ENCODE peak calls at places on chromosomes 5 and 9, in four cellular contexts. A is ovary, C is HCT116, G is spleen. M is an unnamed sample.

GRCh38 chr5:173188280-173188679 is 43.9 kb downstream of the BNIP1 start:
- DNase-seq in C (no peak), G (no peak), A (no peak), M (no peak)

GRCh38 chr5:116521173-116521872 is 53.3 kb downstream of the SEMA6A start:
- DNase-seq in C (no peak), G (no peak), A (no peak), M (no peak)

GRCh38 chr9:74281674-74282073 is 215.5 kb upstream of the RORB start:
- DNase-seq in A (no peak), C (no peak), G (no peak), M (no peak)

GRCh38 chr5:150506571-150507282 is 1.2 kb upstream of the NDST1 start:
- DNase-seq in G (no peak), A (no peak), C (no peak), M (no peak)

GRCh38 chr9:81112638-81113037 is 576.7 kb downstream of the TLE1 start:
- DNase-seq in C (no peak), A (no peak), G (no peak), M (no peak)

GRCh38 chr5:179165421-179166170 is 105.4 kb downstream of the ZNF354C start:
- DNase-seq in A (no peak), C (no peak), G (peak; percentile 57), M (no peak)

GRCh38 chr5:135372654-135373381 is 26.2 kb downstream of the MACROH2A1 start:
- DNase-seq in C (no peak), A (no peak), G (peak; percentile 42), M (no peak)

GRCh38 chr9:112002131-112002846 is 105.7 kb downstream of the UGCG start:
- DNase-seq in A (no peak), C (no peak), G (no peak), M (no peak)

GRCh38 chr9:104831681-104832080 is 67.8 kb downstream of the NIPSNAP3B start:
- DNase-seq in G (no peak), C (no peak), A (no peak), M (peak; percentile 87)

GRCh38 chr5:16897284-16897704 is 38.8 kb downstream of the MYO10 start:
- DNase-seq in C (no peak), A (no peak), G (no peak), M (peak; percentile 70)

GRCh38 chr9:120778758-120779157 is 14.5 kb downstream of the FBXW2 start:
- DNase-seq in A (no peak), C (no peak), G (no peak), M (no peak)

GRCh38 chr5:141881886-141882285 is 3.7 kb upstream of the PCDH1 start:
- DNase-seq in C (no peak), A (no peak), G (no peak), M (no peak)

DNA sequence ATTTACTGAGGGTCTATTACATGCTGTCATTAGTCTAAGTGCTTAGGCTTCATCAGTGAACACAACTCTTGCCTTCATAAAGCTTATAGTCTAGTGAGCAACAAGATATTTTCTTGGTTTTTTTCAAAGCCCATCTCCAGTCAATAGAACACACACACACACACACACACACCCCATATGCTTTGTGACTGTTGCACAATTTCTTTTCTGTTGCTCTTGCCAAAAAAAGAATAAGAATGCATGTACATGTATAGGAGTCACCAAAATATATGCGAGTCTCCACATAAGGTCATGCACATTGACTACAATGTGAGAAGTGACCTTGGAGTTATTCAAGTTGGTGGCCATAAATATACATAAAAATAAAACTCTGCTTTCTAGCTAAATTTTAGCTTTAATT is 351.5 kb upstream of the TLE4 start:
- DNase-seq in G (no peak), A (no peak), C (no peak), M (no peak)
- H3K27ac ChIP-seq in G (no peak overlapping the region), A (no peak overlapping the region), C (no peak overlapping the region), M (peak overlapping the region; percentile 78)

GRCh38 chr9:114806571-114806970 is 732 bp upstream of the TNFSF15 start:
- DNase-seq in G (no peak), C (no peak), A (no peak), M (no peak)

GRCh38 chr9:114803459-114803858 is 2.4 kb downstream of the TNFSF15 start:
- DNase-seq in C (no peak), G (no peak), A (no peak), M (no peak)

GRCh38 chr9:114803886-114804285 is 2.0 kb downstream of the TNFSF15 start:
- DNase-seq in G (no peak), C (no peak), A (no peak), M (peak; percentile 6)

GRCh38 chr9:114804504-114804903 is 1.3 kb downstream of the TNFSF15 start:
- DNase-seq in C (peak; percentile 10), G (no peak), A (no peak), M (peak; percentile 90)

DNA sequence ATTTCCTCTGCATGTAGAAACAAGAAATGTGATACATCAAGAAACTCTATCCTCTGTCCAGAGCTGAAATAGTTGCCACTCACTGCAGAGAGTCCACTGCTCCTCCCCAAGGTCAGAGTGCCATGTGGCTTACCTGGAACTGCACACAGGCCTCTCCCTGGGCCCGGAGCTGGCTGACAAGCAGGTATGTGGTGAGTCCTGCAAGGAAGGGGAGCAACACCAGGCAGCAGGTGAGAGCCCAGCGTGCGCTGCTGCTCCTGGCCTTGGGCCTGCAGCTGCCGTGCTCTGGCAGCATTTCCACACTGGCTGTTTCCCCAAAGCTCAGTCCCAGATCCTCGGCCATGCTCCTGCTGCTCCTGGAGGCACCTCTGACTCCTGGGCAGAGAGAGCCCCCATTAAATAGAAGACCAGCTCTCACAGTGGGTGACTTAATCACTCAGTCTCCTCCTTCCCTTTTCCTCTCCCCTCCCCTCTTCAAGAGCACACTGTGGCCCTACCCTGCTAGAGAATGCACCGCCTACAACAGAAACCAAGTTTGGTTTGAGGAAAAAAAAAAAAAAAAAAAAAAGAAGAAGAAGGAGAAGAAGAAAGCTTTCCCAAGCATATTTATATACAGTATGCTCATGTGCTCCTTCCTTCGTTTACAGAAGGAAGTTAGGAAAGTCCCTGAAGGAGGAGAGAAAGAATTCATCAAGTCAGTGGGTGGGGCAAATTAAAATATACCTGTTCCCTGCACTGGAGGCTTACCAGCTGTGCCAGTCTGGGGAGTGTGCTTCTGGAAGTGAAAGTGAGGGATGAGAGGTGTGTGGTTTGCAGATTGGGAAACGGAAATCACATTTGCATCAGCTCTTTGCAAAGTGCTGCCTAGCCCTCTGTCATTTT is at the start of gene TNFSF15:
- DNase-seq in A (no peak), C (no peak), G (peak; percentile 77), M (peak; percentile 14)
- H3K4me3 ChIP-seq in A (no peak within 1 kb of the TSS), C (no peak within 1 kb of the TSS), G (peak within 1 kb of the TSS; percentile 45), M (no peak within 1 kb of the TSS)

DNA sequence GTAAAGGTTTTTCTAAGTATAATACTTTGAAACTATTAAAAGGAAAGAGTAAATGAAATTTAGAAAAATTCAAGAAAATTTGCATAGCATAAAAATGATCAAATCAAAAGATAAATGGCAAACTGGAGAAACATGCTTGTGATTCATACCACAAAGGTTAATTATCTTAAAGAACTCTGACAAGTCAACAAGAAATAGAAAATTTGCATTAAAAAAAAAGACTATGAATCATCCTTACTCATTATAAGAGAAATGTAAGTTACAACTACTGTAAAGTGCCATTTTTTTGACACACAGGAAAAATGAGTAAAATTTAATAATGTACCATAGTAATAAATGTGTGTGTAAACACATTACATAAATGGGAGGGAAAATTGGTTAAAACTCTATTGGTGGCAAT is 624.4 kb upstream of the C9orf72 start:
- DNase-seq in C (no peak), A (no peak), G (no peak), M (no peak)
- TF ChIP-seq CTCF in C (no peak), A (no peak), G (no peak), M (no peak)

GRCh38 chr5:119323630-119324000 is 32.2 kb upstream of the TNFAIP8 start:
- DNase-seq in A (no peak), C (no peak), G (no peak), M (no peak)

GRCh38 chr5:119322312-119322947 is 33.4 kb upstream of the TNFAIP8 start:
- DNase-seq in G (no peak), A (no peak), C (no peak), M (no peak)

GRCh38 chr5:119322948-119323629 is 32.7 kb upstream of the TNFAIP8 start:
- DNase-seq in C (no peak), G (no peak), A (no peak), M (no peak)

GRCh38 chr5:119319890-119320289 is 35.9 kb upstream of the TNFAIP8 start:
- DNase-seq in G (no peak), C (no peak), A (no peak), M (no peak)

DNA sequence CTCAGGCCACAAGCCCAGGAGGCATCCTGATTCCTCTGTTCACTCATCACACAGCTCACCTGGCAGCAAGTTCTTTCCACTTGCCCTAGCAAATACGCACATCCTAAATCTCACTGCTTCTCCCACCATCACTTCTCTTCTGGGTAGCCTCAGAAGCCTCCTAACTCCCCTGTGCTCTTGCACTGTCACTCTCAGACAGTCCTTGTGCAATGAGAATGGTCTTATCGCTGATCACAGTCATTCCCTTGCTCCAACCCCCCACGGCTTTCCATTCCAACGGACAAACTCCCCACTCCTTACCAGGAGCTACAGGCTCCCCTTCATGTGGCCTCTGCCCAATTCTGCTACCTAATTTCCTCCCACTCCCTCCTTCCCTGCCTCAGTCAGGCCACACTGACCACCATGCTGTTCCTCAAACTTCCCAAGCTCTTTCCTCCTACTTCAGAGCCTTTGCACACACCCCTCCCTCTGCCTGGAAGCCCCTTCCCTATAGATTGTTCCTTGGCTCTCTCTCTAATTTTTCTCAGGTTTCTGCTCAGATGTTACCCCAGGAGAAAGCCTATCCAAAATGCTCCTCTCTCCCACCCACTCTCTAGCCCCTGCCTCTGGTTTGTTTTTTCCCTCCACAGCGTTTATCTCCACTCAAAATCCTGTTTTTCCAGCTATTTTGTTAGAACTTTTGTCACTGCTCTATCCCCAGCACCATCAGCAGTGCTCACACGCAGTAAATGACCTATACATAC is 34.1 kb upstream of the TNFAIP8 start:
- DNase-seq in C (no peak), A (no peak), G (no peak), M (no peak)
- H3K27ac ChIP-seq in C (peak overlapping the region; percentile 83), A (no peak overlapping the region), G (no peak overlapping the region), M (no peak overlapping the region)

GRCh38 chr9:2043243-2043642 is 28.1 kb downstream of the SMARCA2 start:
- DNase-seq in G (no peak), A (no peak), C (no peak), M (no peak)
- H3K4me3 ChIP-seq in G (no peak overlapping the region), A (no peak overlapping the region), C (no peak overlapping the region), M (no peak overlapping the region)

DNA sequence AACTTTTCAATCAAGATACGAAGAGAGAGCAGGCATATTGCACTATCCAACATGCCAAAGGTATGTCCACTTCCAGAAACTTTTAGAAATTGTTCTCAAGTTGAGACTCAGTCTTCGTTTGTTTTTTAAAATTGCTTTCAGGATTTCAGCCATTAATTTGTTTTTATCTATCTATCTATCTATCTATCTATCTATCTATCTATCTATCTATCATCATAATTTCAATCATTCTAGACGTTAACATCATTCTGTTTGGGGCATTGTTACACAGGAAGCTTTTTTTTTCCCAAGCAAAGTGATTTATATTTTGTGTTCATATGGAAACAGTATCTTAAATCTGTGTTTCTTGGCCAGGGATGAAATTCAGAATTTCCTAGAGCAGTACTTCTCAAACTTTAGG is 7.6 kb downstream of the ERAP2 start:
- DNase-seq in G (no peak), A (no peak), C (no peak), M (no peak)
- TF ChIP-seq CTCF in G (no peak), A (no peak), C (no peak), M (no peak)